ENCODE peak calls at places on chromosomes 6 and 20, in five cellular contexts. V is K562, U is GM23248, M is endothelial cell of umbilical vein, F is fibroblast of lung. D is an unnamed sample.

GRCh38 chr6:12348530-12349511 is 58.7 kb downstream of the EDN1 start:
- DNase-seq in M (peak), F (peak), U (peak), V (no peak), D (peak)

GRCh38 chr6:132712366-132712765 is 1.5 kb downstream of the VNN1 start:
- DNase-seq in V (no peak), U (peak), F (peak), M (peak), D (peak)

GRCh38 chr6:137873273-137873762 is 6.3 kb downstream of the TNFAIP3 start:
- DNase-seq in U (peak), M (peak), V (no peak), F (peak), D (peak)

GRCh38 chr6:152471459-152472070 is 165.6 kb downstream of the SYNE1 start:
- DNase-seq in M (no peak), U (peak), V (no peak), F (peak), D (no peak)

GRCh38 chr6:148075352-148075751 is 267.3 kb upstream of the SASH1 start:
- DNase-seq in U (no peak), F (no peak), M (no peak), V (no peak), D (no peak)

GRCh38 chr6:44664716-44665115 is 277.2 kb downstream of the CDC5L start:
- DNase-seq in F (no peak), M (no peak), V (no peak), U (peak), D (no peak)

GRCh38 chr6:152701081-152701862 is 3.6 kb downstream of the MYCT1 start:
- DNase-seq in V (no peak), M (peak), F (peak), U (no peak), D (peak)

GRCh38 chr6:153476243-153476642 is 345.2 kb upstream of the RGS17 start:
- DNase-seq in M (no peak), V (no peak), F (no peak), U (no peak), D (no peak)

GRCh38 chr6:24991748-24992467 is 56.1 kb upstream of the RIPOR2 start:
- DNase-seq in M (peak), U (peak), V (peak), F (peak), D (peak)

GRCh38 chr6:10416863-10417641 is 2.2 kb upstream of the TFAP2A start:
- DNase-seq in F (no peak), M (no peak), U (no peak), V (no peak), D (no peak)

GRCh38 chr6:10418862-10419748 is 4.2 kb upstream of the TFAP2A start:
- DNase-seq in F (no peak), V (peak), U (no peak), M (no peak), D (peak)

GRCh38 chr6:10418361-10418861 is 3.5 kb upstream of the TFAP2A start:
- DNase-seq in F (no peak), U (no peak), V (no peak), M (no peak), D (no peak)

GRCh38 chr6:10416516-10416862 is 1.6 kb upstream of the TFAP2A start:
- DNase-seq in V (no peak), F (no peak), U (no peak), M (no peak), D (no peak)

DNA sequence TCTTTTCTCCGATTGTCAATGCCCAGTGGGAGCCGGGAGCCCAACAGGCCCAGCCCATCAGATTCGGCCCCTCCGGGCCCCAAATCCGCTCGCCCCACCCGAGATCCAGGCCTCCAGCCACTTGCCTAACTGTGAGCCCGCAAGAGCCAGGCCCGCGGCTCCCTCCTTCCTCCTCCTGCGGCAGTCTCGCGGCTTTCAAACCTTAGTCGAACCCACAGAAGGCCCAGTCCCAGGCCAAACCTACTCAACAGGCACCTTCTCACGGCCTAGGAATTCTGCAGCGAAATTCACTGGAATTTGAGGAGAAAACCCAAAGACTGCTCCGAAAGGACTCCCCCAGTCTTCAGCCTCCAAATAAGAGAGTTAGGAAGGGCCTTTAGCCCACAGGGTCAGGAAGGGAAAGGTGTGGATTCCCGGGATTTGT is 2.8 kb upstream of the TFAP2A start:
- DNase-seq in F (no peak), V (no peak), M (no peak), U (no peak), D (no peak)
- TF ChIP-seq EZH2 in F (no peak), V (no peak), M (no peak), U (no peak), D (no peak)

GRCh38 chr20:2563116-2563515 is 26.7 kb downstream of the TMC2 start:
- DNase-seq in U (no peak), F (no peak), M (no peak), V (no peak), D (no peak)

GRCh38 chr20:2557873-2558580 is 21.7 kb downstream of the TMC2 start:
- DNase-seq in V (no peak), M (no peak), U (no peak), F (no peak), D (no peak)

GRCh38 chr20:2559641-2560040 is 23.3 kb downstream of the TMC2 start:
- DNase-seq in U (no peak), F (no peak), M (no peak), V (no peak), D (no peak)

DNA sequence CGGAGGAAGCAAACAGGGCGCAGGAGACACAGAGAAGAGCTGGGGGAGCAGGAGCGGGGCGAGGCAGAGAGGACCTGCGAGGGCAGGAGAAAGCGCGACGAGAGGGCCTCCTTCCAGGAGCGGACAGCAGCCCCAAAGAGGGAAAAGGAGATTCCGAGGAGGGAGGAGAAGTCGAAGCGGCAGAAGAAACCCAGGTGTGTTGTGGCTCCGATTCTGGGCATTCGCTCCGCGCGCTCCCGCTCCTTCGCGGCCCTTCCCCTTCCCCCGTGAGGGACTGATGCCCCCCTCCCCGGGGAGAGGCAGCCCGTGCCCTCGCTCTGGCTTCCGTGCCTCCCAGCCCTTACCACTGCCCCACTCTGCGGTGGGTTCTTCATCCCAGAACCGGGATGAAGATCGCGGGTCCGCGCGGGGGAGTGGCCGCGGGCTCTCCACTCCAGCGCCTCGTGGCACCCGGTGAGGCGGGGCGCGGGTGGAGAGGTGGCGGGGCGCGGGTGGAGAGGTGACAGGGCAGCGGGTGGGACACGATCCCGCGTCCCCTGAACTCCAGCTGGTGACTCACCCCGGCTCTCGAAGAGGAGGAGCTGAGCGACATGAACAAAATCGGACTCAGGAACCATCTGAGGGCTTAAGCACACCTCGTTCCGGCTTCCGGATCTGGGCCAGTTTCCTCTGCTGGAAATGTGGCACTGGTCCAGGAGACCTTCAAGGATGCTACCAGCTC is 22.4 kb downstream of the TMC2 start:
- DNase-seq in F (no peak), U (peak), V (no peak), M (no peak), D (no peak)
- TF ChIP-seq EZH2 in F (peak), U (peak), V (no peak), M (peak), D (no peak)

GRCh38 chr20:25083773-25084615 is 2.1 kb upstream of the VSX1 start:
- DNase-seq in M (no peak), F (no peak), U (no peak), V (no peak), D (no peak)
- TF ChIP-seq EZH2 in M (peak), F (peak), U (peak), V (no peak), D (no peak)

GRCh38 chr6:108157972-108158441 is 7.8 kb upstream of the NR2E1 start:
- DNase-seq in F (no peak), V (no peak), U (no peak), M (no peak), D (no peak)
- TF ChIP-seq EZH2 in F (peak), V (no peak), U (peak), M (peak), D (no peak)

DNA sequence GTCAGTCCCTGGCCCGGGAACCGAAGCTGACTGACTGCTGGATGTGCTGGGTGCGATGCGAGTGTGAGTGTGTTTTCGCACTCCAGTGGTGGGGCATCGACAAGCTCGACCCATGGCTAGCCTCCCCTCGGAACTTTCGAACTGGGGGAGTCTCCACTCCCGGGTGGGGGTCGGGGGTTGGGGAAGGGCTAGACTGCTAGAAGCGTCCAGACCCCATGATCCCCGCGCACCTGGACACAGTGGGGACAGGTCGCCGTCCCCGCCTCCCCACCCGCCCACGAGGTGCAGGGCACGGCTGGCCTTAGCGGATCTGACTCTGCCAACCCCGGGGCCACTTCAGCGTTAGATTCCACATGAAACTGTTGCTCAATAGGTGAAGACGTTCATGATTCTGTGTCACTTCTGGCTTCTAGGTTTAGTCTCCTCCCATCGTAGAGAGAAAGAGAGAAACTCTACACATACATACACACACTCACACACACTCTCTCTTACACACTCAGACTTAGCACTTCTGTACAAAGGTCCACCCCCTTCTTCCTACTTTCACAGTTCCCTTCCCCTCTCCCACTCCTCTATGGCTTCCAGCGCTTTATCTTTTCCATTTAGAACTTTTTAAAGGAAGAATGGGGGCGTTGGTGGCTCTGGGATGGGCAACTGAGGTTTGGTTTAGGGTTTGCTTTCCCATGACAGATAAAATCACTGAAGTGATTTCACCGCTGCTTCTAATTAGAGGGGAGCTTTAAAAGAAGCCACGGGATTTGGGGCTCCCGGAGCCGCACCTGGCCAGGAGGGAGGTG is 5.1 kb upstream of the TFAP2A start:
- DNase-seq in F (no peak), U (peak), M (no peak), V (no peak), D (peak)
- TF ChIP-seq EZH2 in F (peak), U (no peak), M (peak), V (no peak), D (no peak)

DNA sequence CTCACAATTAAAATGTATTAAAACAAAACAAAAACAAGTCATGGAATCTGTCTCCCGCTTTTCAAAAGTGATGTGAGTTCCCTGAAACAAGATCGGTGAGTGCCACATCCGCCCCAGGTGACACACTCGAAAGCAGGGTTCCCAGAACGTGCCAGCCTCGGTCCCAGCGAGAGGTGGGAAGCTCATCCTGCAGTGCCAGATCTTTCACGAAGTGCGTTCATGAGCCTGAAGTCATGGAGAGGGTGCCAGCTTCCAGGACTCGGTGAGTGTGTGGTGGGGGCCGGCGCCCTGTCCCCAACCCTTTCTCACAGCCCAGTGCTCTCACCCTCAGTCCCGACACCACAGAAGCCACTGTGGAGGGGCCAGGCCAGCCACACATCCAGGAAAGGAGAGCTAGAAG is 127.4 kb downstream of the WDR27 start:
- DNase-seq in V (no peak), M (no peak), F (no peak), U (no peak), D (no peak)
- TF ChIP-seq EZH2 in V (no peak), M (no peak), F (no peak), U (no peak), D (no peak)

GRCh38 chr6:43013020-43013842 is 515 bp downstream of the MEA1 start:
- DNase-seq in F (peak), M (no peak), U (peak), V (no peak), D (no peak)
- TF ChIP-seq EZH2 in F (no peak), M (no peak), U (no peak), V (no peak), D (no peak)

GRCh38 chr20:9508240-9508661 is 6.1 kb upstream of the LAMP5 start:
- DNase-seq in M (no peak), F (no peak), U (no peak), V (no peak), D (no peak)
- TF ChIP-seq EZH2 in M (no peak), F (no peak), U (peak), V (no peak), D (no peak)

DNA sequence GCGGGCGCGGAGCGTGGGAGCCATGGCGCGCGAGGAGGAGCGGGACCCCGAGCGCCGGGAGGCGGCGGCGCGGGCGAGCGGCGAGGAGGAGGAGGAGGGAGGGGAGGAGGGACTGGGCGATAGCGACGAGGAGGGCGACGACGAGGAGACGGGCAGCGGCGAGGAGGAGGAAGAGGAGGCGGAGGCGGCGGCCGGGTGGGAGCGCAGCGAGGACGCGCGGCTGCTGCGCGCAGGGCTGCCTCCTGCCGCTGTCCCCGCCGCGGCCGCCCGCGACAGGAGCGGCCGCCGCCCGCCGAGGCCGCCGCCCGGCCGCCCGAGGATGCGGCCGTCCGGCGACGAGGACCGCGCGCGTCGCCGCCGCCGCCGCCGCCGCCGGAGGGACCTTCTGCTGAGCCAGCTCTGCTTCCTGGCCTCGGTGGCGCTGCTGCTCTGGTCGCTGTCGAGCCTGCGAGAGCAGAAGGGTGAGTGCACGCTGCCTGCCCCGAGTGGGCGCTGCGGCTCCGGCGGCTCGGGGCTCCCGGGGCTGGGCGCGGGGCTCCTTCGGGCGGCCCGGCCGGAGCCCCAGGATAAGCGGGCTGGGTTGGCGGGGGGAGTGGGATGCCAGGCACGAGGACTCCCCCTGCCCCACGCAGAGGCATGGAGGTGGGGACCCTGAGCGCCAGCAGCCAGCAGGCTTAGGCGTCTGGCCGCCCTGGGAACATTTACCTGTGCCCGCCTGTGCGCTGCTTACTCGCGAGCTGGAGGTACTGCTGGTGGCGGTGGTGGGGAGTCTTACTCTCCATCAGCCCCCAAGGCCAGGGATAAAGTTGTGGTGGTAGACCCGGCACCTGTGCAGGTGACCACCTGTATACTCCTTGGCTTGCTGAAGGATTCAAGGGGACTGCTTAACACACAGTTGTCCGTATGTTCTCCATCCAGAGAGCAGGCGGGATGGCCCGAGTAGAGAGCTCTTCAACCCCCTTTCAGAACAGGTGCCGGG is at the start of gene SLC24A3:
- DNase-seq in V (no peak), M (no peak), U (peak), F (peak), D (peak)
- TF ChIP-seq EZH2 in V (no peak), M (no peak), U (peak), F (peak), D (peak)

D was measured in PC-3.